ENCODE peak calls at places on chromosome 22, in four cellular contexts. S, G, Z and X are unnamed samples.

GRCh38 chr22:46042786-46043185 is 65.8 kb upstream of the WNT7B start:
- DNase-seq in S (no peak), Z (no peak), G (no peak), X (no peak)

GRCh38 chr22:46050916-46051614 is 74.1 kb upstream of the WNT7B start:
- DNase-seq in G (no peak), S (no peak), Z (no peak), X (no peak)

GRCh38 chr22:31081963-31082605 is 966 bp downstream of the SMTN start:
- DNase-seq in Z (no peak), G (no peak), S (no peak), X (no peak)

GRCh38 chr22:20741634-20742581 is 32.0 kb upstream of the SERPIND1 start:
- DNase-seq in G (peak; percentile 44), Z (peak; percentile 91), S (peak; percentile 64), X (no peak)

GRCh38 chr22:43182118-43182517 is 4.8 kb downstream of the TTLL12 start:
- DNase-seq in Z (no peak), G (no peak), S (no peak), X (no peak)

GRCh38 chr22:43098356-43098755 is 9.2 kb upstream of the TTLL1 start:
- DNase-seq in S (no peak), G (no peak), Z (no peak), X (no peak)

GRCh38 chr22:46368422-46368821 is 32.9 kb downstream of the TRMU start:
- DNase-seq in G (no peak), S (no peak), Z (no peak), X (no peak)

GRCh38 chr22:44538071-44538470 is 40.0 kb upstream of the RTL6 start:
- DNase-seq in G (peak; percentile 3), S (no peak), Z (no peak), X (no peak)

GRCh38 chr22:20084547-20085413 is 4.7 kb downstream of the DGCR8 start:
- DNase-seq in S (peak; percentile 78), G (peak; percentile 50), Z (peak; percentile 96), X (no peak)

GRCh38 chr22:44992166-44992565 is 17.6 kb downstream of the PHF21B start:
- DNase-seq in G (no peak), S (no peak), Z (no peak), X (no peak)

GRCh38 chr22:25759825-25760231 is 17.8 kb downstream of the MYO18B start:
- DNase-seq in G (peak; percentile 83), Z (no peak), S (no peak), X (no peak)

GRCh38 chr22:28940441-28940840 is 57.1 kb downstream of the ZNRF3 start:
- DNase-seq in G (no peak), S (no peak), Z (no peak), X (no peak)

GRCh38 chr22:28012811-28013460 is 93.9 kb upstream of the PITPNB start:
- DNase-seq in S (no peak), G (no peak), Z (no peak), X (no peak)

GRCh38 chr22:43555561-43556515 is 144.0 kb downstream of the MPPED1 start:
- DNase-seq in Z (no peak), G (no peak), S (no peak), X (no peak)

GRCh38 chr22:24553597-24554315 is 1.2 kb downstream of the GUCD1 start:
- DNase-seq in G (peak; percentile 25), Z (no peak), S (no peak), X (no peak)

GRCh38 chr22:43129426-43130425 is 13.5 kb downstream of the MCAT start:
- DNase-seq in S (no peak), Z (no peak), G (no peak), X (no peak)

GRCh38 chr22:29668681-29669080 is 51.1 kb upstream of the CABP7 start:
- DNase-seq in Z (no peak), S (no peak), G (no peak), X (no peak)

GRCh38 chr22:19576460-19577421 is 52.5 kb upstream of the CLDN5 start:
- DNase-seq in G (no peak), Z (peak; percentile 90), S (peak; percentile 58), X (no peak)

GRCh38 chr22:36191106-36191836 is 10.3 kb downstream of the APOL4 start:
- DNase-seq in Z (no peak), G (no peak), S (no peak), X (no peak)

GRCh38 chr22:26068571-26068970 is 100.7 kb upstream of the SEZ6L start:
- DNase-seq in G (no peak), S (no peak), Z (no peak), X (no peak)

GRCh38 chr22:20803696-20804324 is 29.9 kb downstream of the SERPIND1 start:
- DNase-seq in G (peak; percentile 40), Z (peak; percentile 78), S (peak; percentile 67), X (no peak)

GRCh38 chr22:45905924-45906865 is 70.8 kb downstream of the WNT7B start:
- DNase-seq in S (no peak), Z (no peak), G (no peak), X (no peak)

GRCh38 chr22:30438559-30438958 is 13.0 kb downstream of the MTFP1 start:
- DNase-seq in G (no peak), Z (no peak), S (no peak), X (no peak)

GRCh38 chr22:22818202-22818538 is 69.4 kb upstream of the IGLL5 start:
- DNase-seq in G (no peak), Z (no peak), S (no peak), X (no peak)

GRCh38 chr22:22815397-22816170 is 72.0 kb upstream of the IGLL5 start:
- DNase-seq in G (no peak), S (no peak), Z (no peak), X (no peak)

GRCh38 chr22:22817468-22818201 is 70.0 kb upstream of the IGLL5 start:
- DNase-seq in G (no peak), S (no peak), Z (peak; percentile 79), X (no peak)

GRCh38 chr22:22816171-22816514 is 71.5 kb upstream of the IGLL5 start:
- DNase-seq in S (no peak), Z (no peak), G (no peak), X (no peak)

GRCh38 chr22:22816766-22817410 is 70.7 kb upstream of the IGLL5 start:
- DNase-seq in G (no peak), S (no peak), Z (no peak), X (no peak)
- TF ChIP-seq FOXK2 in G (no peak), S (no peak), Z (no peak), X (no peak)

DNA sequence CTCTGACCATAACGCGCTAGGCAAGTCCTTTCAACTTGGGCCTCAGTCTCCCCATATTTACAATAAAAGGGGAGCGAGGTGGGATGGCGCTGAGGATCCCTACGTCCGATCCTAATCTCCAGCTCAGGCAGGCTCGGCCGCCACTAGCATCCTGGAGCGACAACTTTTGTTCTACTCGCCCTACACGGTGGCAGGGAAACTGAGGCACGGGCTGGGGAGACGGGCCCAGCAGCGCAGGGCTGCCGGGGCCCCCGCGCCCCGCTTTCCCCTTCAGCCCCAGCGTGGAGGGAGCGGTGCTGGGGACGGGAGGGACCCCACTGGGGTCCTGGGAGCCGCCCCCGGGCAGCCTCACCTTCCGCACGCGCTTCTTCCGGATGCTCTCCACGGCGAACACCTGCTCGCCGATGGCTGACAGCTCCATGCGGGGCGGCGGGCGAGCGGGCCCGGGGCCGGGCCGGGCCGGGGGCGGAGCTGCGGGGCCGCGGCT is 413 bp downstream of the CBX7 start:
- DNase-seq in S (no peak), G (no peak), Z (no peak), X (no peak)
- TF ChIP-seq FOXM1 in S (no peak), G (no peak), Z (no peak), X (no peak)

GRCh38 chr22:41351011-41351410 is 30.7 kb upstream of the TEF start:
- DNase-seq in Z (no peak), G (no peak), S (no peak), X (no peak)
- TF ChIP-seq FOXK2 in Z (no peak), G (no peak), S (no peak), X (no peak)

DNA sequence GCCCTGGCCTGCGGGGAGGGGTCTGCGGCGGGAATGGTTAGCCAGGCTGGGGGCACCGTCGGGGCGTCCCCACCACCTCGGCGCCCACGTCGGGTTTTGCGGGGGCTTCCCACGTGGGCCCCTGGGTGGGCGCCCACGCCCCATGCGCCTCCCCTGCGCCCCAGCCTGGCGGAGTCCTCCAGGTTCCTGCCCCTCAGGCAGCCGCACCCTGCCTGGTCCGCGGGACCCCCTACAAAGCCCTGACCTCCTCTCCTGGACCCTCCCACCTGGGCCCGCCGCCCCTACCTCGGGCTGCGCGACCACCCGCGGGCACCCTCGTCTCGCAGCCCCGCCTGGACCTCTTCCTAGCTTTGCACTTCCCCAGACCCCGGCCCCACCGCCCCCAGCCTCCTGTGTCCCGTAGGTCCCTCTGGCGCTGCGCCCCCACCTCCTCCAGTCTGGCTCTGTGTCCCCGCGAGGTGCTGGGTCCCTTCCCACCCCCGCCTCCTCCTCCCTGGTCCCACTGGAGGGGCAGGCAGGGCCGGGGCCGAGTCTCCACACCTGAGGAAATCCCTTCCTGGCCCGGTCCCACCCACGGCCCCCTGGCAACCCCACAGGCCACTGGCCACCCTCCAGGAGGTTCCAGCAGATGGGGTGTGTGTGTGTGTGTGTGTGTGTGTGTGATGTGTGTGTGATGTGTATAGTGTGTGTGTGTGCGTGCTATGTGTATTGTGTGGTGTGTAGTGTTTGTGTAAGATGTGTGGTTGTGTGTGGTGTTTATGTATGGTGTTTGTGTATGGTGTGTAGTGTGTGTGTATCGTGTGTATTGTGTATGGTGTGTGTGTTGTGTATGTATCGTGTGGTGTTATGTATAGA is 11.8 kb downstream of the PIM3 start:
- DNase-seq in Z (peak; percentile 11), S (no peak), G (no peak), X (no peak)
- TF ChIP-seq FOXM1 in Z (no peak), S (no peak), G (no peak), X (no peak)

DNA sequence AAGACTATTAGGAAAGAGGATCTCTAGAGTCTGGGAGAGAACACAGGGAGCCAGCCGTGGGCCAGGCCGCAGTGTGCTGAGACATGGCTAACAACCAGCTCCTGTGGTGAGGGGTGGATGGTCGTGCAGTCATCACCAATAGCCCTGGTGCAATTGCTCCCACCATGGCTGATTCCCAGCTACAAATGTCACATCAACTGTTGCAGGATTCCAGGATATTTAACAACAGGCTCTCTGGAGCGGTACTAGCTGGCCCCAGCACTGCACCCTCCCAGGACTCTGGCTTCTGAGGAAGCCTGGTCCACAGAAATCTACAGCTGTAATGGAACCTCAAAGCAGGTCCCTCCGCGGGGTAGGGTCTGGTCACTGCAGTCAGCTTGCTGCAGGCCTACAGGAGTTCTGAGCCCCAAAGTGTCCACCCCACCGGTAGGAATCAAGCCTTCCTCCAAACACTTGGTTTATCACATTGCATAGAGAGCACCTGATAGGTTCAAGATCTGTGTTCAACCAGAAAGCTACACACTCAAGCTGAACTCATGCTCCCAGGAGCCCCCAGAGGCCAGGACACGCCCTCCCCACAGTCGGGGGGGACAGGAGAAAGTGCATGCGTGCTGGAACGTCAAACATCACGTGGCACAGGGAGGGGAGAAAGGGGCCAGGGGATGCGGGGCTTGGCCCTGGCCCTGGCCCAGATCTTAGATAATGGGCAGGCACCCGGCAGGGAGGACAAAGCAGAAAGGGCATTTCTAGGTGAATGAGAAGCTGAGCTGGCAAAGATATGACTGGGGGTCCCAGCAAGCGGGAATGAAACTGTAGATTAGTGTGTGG is 609.0 kb downstream of the TBC1D22A start:
- DNase-seq in S (no peak), Z (no peak), G (no peak), X (no peak)
- TF ChIP-seq FOXK2 in S (no peak), Z (no peak), G (no peak), X (no peak)